ENCODE peak calls at places on chromosomes 2 and 18, in four cellular contexts. U is heart right ventricle, Z is nephron progenitor cell, H is foreskin fibroblast. N is an unnamed sample.

GRCh38 chr2:239312741-239313246 is 88.0 kb downstream of the HDAC4 start:
- DNase-seq in U (peak), Z (no peak), H (no peak), N (no peak)

GRCh38 chr18:31648966-31649429 is 35.4 kb downstream of the B4GALT6 start:
- DNase-seq in U (no peak), Z (no peak), H (peak), N (no peak)

GRCh38 chr2:66575625-66576371 is 140.9 kb downstream of the MEIS1 start:
- DNase-seq in U (no peak), Z (peak), H (no peak), N (peak)

GRCh38 chr2:189369566-189369965 is 71.7 kb upstream of the WDR75 start:
- DNase-seq in U (no peak), Z (no peak), H (peak), N (no peak)

GRCh38 chr2:207692206-207693065 is 19.0 kb upstream of the CCNYL1 start:
- DNase-seq in U (peak), Z (peak), H (no peak), N (peak)

GRCh38 chr2:39728941-39729351 is 50.1 kb downstream of the THUMPD2 start:
- DNase-seq in U (peak), Z (peak), H (peak), N (peak)

GRCh38 chr18:2967357-2967756 is 45.6 kb downstream of the LPIN2 start:
- DNase-seq in U (no peak), Z (no peak), H (no peak), N (no peak)

GRCh38 chr2:51441786-51442185 is 409.9 kb upstream of the NRXN1 start:
- DNase-seq in U (no peak), Z (no peak), H (no peak), N (no peak)

GRCh38 chr2:111663471-111663951 is 220.5 kb downstream of the ANAPC1 start:
- DNase-seq in U (no peak), Z (no peak), H (no peak), N (no peak)

GRCh38 chr18:10064267-10064666 is 150.5 kb downstream of the VAPA start:
- DNase-seq in U (peak), Z (no peak), H (no peak), N (no peak)

GRCh38 chr2:232333361-232334135 is 45.0 kb upstream of the ALPP start:
- DNase-seq in U (no peak), Z (peak), H (no peak), N (peak)

GRCh38 chr2:54422072-54422581 is 34.0 kb upstream of the SPTBN1 start:
- DNase-seq in U (no peak), Z (no peak), H (no peak), N (no peak)

GRCh38 chr2:65367517-65367916 is 64.9 kb downstream of the SPRED2 start:
- DNase-seq in U (no peak), Z (no peak), H (peak), N (no peak)

GRCh38 chr2:12091201-12091806 is 344.9 kb downstream of the LPIN1 start:
- DNase-seq in U (no peak), Z (no peak), H (peak), N (no peak)

GRCh38 chr18:79695856-79696850 is 16.6 kb downstream of the CTDP1 start:
- DNase-seq in U (no peak), Z (no peak), H (no peak), N (no peak)

GRCh38 chr2:17858064-17858463 is 20.4 kb upstream of the KCNS3 start:
- DNase-seq in U (no peak), Z (no peak), H (no peak), N (no peak)

GRCh38 chr2:238099709-238100048 is 461 bp upstream of the ESPNL start:
- DNase-seq in U (no peak), Z (no peak), H (no peak), N (no peak)

GRCh38 chr2:1654696-1655374 is 89.5 kb downstream of the PXDN start:
- DNase-seq in U (no peak), Z (no peak), H (no peak), N (no peak)

GRCh38 chr18:59180150-59180845 is 39.7 kb upstream of the GRP start:
- DNase-seq in U (no peak), Z (no peak), H (peak), N (no peak)

GRCh38 chr2:6771539-6772365 is 94.0 kb downstream of the CMPK2 start:
- DNase-seq in U (no peak), Z (no peak), H (no peak), N (peak)

GRCh38 chr2:234291765-234292204 is 205.1 kb downstream of the ARL4C start:
- DNase-seq in U (peak), Z (peak), H (peak), N (no peak)

GRCh38 chr2:9010866-9011265 is 7.4 kb upstream of the MBOAT2 start:
- DNase-seq in U (no peak), Z (no peak), H (peak), N (no peak)

GRCh38 chr2:64466696-64467462 is 12.9 kb downstream of the LGALSL start:
- DNase-seq in U (no peak), Z (no peak), H (no peak), N (no peak)

GRCh38 chr2:128395640-128396499 is 77.2 kb upstream of the HS6ST1 start:
- DNase-seq in U (no peak), Z (no peak), H (no peak), N (no peak)

GRCh38 chr2:10305254-10305635 is 2.5 kb downstream of the HPCAL1 start:
- DNase-seq in U (no peak), Z (no peak), H (no peak), N (no peak)

DNA sequence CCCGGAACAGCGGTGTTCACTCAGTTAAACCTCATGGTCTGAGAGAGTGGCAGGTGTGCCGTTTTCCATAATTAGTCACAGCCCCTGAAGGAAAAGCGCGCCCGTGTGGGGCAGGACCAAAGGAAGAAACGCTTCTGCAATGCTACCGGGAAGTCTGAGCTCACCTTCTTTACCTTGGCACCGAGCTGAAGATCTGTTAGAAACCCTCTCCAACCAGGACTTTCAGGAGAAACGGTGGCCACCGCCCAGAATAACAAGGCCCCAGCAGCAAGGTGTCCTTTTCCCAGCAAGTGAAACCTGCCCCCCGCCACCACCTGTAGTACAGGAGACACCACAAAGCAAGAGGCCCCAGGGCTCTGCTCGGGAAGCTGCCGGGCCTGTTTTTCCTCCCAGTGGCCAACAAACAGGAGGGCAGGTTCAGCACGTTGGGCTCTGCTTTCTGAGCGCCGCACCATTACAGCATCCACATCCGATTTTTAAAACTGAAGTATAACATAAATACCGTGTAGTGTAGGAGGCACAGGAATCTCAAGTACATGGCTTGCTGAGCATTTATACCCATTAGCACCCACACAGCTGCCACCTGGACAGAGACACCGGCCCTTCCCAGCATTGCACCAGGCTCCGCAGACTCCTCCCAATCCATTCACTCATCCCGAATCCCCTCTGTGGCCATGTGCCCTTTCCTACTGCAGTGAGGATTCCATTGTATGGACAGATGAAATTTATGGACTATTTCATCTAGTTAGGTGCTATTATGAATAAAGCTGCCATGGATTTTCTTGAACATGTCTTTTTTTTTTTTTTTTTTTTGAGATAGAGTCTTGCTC is 121.8 kb upstream of the RIOK3 start:
- DNase-seq in U (no peak), Z (no peak), H (no peak), N (no peak)
- TF ChIP-seq CTCF in U (no peak), Z (no peak), H (no peak), N (no peak)

GRCh38 chr2:157305713-157306110 is 19.9 kb downstream of the ERMN start:
- DNase-seq in U (no peak), Z (no peak), H (no peak), N (no peak)

GRCh38 chr2:157303612-157304011 is 22.0 kb downstream of the ERMN start:
- DNase-seq in U (no peak), Z (no peak), H (no peak), N (no peak)

GRCh38 chr2:157302492-157303099 is 23.0 kb downstream of the ERMN start:
- DNase-seq in U (peak), Z (peak), H (peak), N (peak)

GRCh38 chr2:157304811-157305712 is 20.6 kb downstream of the ERMN start:
- DNase-seq in U (no peak), Z (no peak), H (peak), N (no peak)

DNA sequence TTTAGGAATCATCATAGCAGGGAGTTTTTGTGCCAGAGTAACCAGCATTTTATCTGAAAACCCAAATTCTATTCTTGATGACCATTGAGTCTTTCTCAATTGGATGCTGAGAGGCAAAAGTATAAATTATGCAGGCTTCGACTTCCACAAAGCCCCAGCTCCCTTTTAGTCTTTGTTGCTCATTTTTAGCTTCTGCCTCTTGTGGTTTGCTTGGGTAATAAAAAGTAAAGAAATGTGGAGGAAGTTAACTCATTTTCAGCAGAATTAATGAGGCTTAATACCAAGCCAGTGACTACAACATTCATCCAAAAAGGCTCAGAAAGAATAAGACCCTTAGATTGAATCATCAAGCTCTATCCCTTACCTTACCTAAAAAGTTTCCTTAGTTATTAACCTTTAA is 18.6 kb downstream of the ERMN start:
- DNase-seq in U (no peak), Z (no peak), H (no peak), N (no peak)
- TF ChIP-seq CTCF in U (no peak), Z (no peak), H (no peak), N (peak)

GRCh38 chr2:105748564-105748963 is 3.9 kb downstream of the NCK2 start:
- DNase-seq in U (no peak), Z (no peak), H (no peak), N (no peak)
- TF ChIP-seq CTCF in U (no peak), Z (no peak), H (no peak), N (no peak)

DNA sequence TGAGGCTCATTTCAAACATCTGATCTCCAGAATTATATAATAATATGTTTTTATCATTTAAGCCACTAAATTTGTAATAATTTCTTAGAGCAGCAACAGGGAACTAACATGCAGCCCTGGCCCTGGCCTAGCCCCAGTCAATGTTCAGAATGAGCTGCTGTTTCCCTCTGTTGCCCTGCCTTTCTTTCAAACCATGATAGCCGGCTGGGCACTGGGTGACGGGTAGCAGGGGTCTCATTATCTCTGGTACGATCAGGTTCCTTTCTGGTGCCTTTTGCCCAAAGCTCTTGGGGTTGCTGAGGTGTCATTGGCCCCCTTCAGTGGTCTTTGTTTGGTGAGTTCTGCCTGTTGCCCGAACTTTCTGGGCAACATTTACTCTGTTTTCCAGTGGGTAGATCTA is 63.1 kb downstream of the THNSL2 start:
- DNase-seq in U (no peak), Z (no peak), H (no peak), N (no peak)
- TF ChIP-seq CTCF in U (no peak), Z (no peak), H (no peak), N (no peak)

DNA sequence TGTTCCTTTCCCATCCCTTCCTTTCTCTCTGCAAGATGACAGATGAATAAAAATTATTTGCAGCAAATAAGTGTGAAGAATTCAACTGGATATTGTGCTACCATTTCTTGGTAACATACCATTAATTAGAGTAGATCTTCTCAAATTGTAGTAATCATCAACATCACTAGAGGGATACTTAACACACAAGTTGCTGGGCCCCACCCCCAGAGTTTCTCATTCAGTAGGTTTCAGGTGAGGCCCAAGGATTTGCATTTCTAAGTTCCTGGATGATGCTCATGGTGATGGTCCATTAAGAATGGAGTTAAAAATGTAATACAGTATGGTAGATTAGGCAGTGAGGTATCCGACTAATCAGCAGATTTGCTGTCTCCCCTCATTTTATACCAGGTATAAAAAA is 594.0 kb downstream of the ERBB4 start:
- DNase-seq in U (no peak), Z (no peak), H (no peak), N (no peak)
- TF ChIP-seq CTCF in U (no peak), Z (no peak), H (no peak), N (no peak)

GRCh38 chr2:192195548-192196418 is 1.1 kb upstream of the TMEFF2 start:
- DNase-seq in U (no peak), Z (peak), H (no peak), N (peak)

GRCh38 chr2:192194065-192194865 is 468 bp downstream of the TMEFF2 start:
- DNase-seq in U (no peak), Z (peak), H (peak), N (no peak)

GRCh38 chr2:192194866-192195547 is at the start of gene TMEFF2:
- DNase-seq in U (peak), Z (peak), H (peak), N (peak)

GRCh38 chr2:192196451-192197194 is 1.9 kb upstream of the TMEFF2 start:
- DNase-seq in U (no peak), Z (no peak), H (no peak), N (no peak)

DNA sequence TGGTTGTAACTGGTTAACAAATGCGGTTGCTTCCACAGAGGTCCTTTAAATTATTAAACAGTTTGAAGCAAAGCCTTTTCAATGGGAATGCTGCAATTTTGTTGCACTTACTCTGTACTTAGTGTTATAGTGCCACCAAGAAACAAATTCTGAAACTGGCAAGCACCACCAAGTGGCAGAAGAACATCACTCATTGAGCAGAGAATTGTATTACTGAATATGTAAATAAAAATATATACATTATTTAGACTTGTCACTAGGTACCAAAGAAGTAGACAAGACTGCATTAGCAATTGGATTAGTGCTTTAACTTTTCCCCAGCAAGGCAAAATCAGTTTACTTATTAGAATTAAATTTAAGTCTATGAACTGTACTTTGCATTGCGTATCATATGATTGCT is 2.7 kb upstream of the TMEFF2 start:
- DNase-seq in U (no peak), Z (no peak), H (no peak), N (no peak)
- TF ChIP-seq CTCF in U (no peak), Z (no peak), H (no peak), N (peak)

GRCh38 chr2:68245672-68246071 is 6.7 kb downstream of the PPP3R1 start:
- DNase-seq in U (no peak), Z (no peak), H (no peak), N (no peak)

GRCh38 chr2:68248361-68248760 is 4.0 kb downstream of the PPP3R1 start:
- DNase-seq in U (no peak), Z (no peak), H (no peak), N (no peak)

GRCh38 chr2:68245066-68245465 is 7.3 kb downstream of the PPP3R1 start:
- DNase-seq in U (no peak), Z (no peak), H (no peak), N (no peak)

GRCh38 chr2:68240446-68240845 is 11.9 kb downstream of the PPP3R1 start:
- DNase-seq in U (no peak), Z (no peak), H (no peak), N (no peak)

GRCh38 chr2:68244456-68244855 is 7.9 kb downstream of the PPP3R1 start:
- DNase-seq in U (no peak), Z (no peak), H (no peak), N (no peak)
- TF ChIP-seq CTCF in U (no peak), Z (no peak), H (no peak), N (no peak)